ENCODE peak calls at places on chromosomes 2 and 18, in five cellular contexts. X is K562, U is HCT116, Z is HepG2, W is GM12878. A is an unnamed sample.

GRCh38 chr2:203802277-203803045 is 65.1 kb upstream of the CTLA4 start:
- DNase-seq in X (no peak), U (no peak), Z (no peak), W (no peak), A (no peak)

GRCh38 chr2:224163573-224164307 is 124.7 kb upstream of the SERPINE2 start:
- DNase-seq in X (no peak), U (no peak), Z (no peak), W (no peak), A (peak; percentile 4)

GRCh38 chr2:127025357-127026062 is 81.4 kb downstream of the BIN1 start:
- DNase-seq in X (peak; percentile 20), U (no peak), Z (no peak), W (no peak), A (no peak)

GRCh38 chr2:189298481-189298880 is 118.9 kb upstream of the COL5A2 start:
- DNase-seq in X (no peak), U (no peak), Z (no peak), W (no peak), A (no peak)

GRCh38 chr2:224870341-224870740 is 154.2 kb upstream of the CCDC195 start:
- DNase-seq in X (no peak), U (no peak), Z (no peak), W (no peak), A (no peak)

GRCh38 chr2:152635635-152636298 is 81.5 kb downstream of the PRPF40A start:
- DNase-seq in X (peak; percentile 73), U (peak; percentile 34), Z (peak; percentile 76), W (no peak), A (peak; percentile 36)

GRCh38 chr18:48326901-48327675 is 82.1 kb downstream of the ZBTB7C start:
- DNase-seq in X (no peak), U (no peak), Z (no peak), W (no peak), A (no peak)

GRCh38 chr2:132974477-132975050 is 304.6 kb upstream of the LYPD1 start:
- DNase-seq in X (no peak), U (no peak), Z (no peak), W (no peak), A (no peak)

GRCh38 chr2:162343824-162344616 is at the start of gene GCA:
- DNase-seq in X (peak; percentile 41), U (peak; percentile 93), Z (peak; percentile 97), W (peak; percentile 93), A (peak; percentile 95)

GRCh38 chr18:55189972-55190371 is 230.7 kb upstream of the CCDC68 start:
- DNase-seq in X (peak; percentile 6), U (no peak), Z (no peak), W (no peak), A (no peak)

GRCh38 chr2:109218087-109218791 is 89.2 kb downstream of the SH3RF3 start:
- DNase-seq in X (no peak), U (no peak), Z (peak; percentile 78), W (peak; percentile 81), A (no peak)

GRCh38 chr2:220034356-220035121 is 407.1 kb downstream of the SLC4A3 start:
- DNase-seq in X (no peak), U (no peak), Z (no peak), W (no peak), A (no peak)

GRCh38 chr2:224369028-224369632 is 32.8 kb downstream of the FAM124B start:
- DNase-seq in X (peak; percentile 22), U (peak; percentile 37), Z (peak; percentile 45), W (no peak), A (no peak)

GRCh38 chr2:33859791-33860461 is 260.8 kb upstream of the FAM98A start:
- DNase-seq in X (no peak), U (no peak), Z (no peak), W (no peak), A (no peak)

GRCh38 chr2:240585681-240586197 is 795 bp upstream of the CAPN10 start:
- DNase-seq in X (no peak), U (no peak), Z (no peak), W (no peak), A (no peak)

GRCh38 chr18:47585914-47586313 is 334.5 kb upstream of the SKOR2 start:
- DNase-seq in X (no peak), U (no peak), Z (no peak), W (no peak), A (no peak)

GRCh38 chr2:9740382-9741040 is 102.8 kb upstream of the TAF1B start:
- DNase-seq in X (no peak), U (no peak), Z (no peak), W (no peak), A (no peak)

GRCh38 chr18:53997064-53997463 is 227.4 kb downstream of the MBD2 start:
- DNase-seq in X (no peak), U (no peak), Z (no peak), W (no peak), A (no peak)

GRCh38 chr18:46917808-46918600 is 602 bp downstream of the KATNAL2 start:
- DNase-seq in X (peak; percentile 71), U (no peak), Z (no peak), W (no peak), A (peak; percentile 57)

GRCh38 chr2:21715865-21716264 is 592.1 kb downstream of the TDRD15 start:
- DNase-seq in X (no peak), U (no peak), Z (no peak), W (no peak), A (no peak)

GRCh38 chr18:2978626-2979025 is 34.3 kb downstream of the LPIN2 start:
- DNase-seq in X (no peak), U (no peak), Z (no peak), W (no peak), A (no peak)

GRCh38 chr2:38113999-38114708 is 38.2 kb upstream of the CYP1B1 start:
- DNase-seq in X (no peak), U (no peak), Z (no peak), W (no peak), A (no peak)

GRCh38 chr18:58152216-58152615 is 108.2 kb downstream of the NEDD4L start:
- DNase-seq in X (no peak), U (no peak), Z (no peak), W (no peak), A (no peak)

GRCh38 chr2:47720036-47720435 is 62.9 kb upstream of the MSH6 start:
- DNase-seq in X (no peak), U (no peak), Z (no peak), W (peak; percentile 40), A (no peak)

GRCh38 chr2:13537771-13538349 is 821.1 kb downstream of the TRIB2 start:
- DNase-seq in X (no peak), U (no peak), Z (peak; percentile 42), W (no peak), A (no peak)

GRCh38 chr2:104923665-104924064 is 69.8 kb downstream of the POU3F3 start:
- DNase-seq in X (no peak), U (no peak), Z (no peak), W (no peak), A (no peak)

DNA sequence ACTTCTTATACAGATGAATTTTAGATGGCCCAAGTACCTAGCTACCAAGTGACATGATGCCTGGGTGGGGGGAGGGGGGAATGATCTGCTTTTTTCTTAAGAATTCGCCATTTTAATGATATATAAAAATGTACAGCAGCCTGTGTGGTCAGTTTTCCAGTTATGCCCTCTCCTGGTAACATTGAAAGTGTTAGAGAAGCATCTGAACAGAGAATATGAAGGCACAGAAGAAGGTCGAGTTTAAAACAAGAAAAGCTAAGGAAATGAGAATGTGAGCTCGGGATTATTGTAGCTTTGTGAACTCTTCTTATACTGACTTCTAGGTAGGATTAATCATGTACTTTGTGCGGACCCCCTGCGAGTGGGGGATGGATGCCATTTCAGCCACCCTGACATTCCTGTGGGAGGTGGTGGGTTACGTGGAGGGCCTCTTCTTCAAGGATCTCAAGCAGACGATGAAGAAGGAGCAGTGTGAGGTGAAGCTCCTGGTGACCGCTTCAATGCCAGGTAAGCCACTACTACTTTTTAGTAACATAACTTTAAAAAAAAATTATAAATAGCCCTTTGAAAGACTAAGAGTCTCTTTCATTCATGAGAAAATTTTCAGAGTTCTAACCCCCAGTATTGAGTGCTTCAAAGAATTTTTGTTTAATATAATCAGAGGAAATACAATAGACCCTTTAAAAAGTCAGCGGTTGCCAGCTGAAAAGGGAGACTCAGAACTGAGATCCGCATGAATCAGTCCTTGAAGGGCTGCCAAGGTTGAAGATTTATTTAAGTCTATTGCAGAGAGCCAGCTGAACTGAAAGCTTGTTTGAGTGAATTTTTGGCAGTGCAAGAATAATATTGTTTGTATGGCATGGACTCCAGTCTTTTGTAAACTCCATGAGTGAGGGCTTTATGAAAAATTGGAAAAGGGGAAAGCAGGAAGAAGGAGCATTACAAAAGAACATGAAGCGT is 68.7 kb upstream of the RPE start:
- DNase-seq in X (no peak), U (no peak), Z (no peak), W (no peak), A (no peak)
- TF ChIP-seq SRF in X (no peak), U (no peak), Z (no peak), W (no peak), A (no peak)

GRCh38 chr2:26298638-26299393 is 47.1 kb upstream of the SELENOI start:
- DNase-seq in X (no peak), U (no peak), Z (peak; percentile 27), W (peak; percentile 9), A (no peak)

GRCh38 chr2:26305575-26305974 is 40.4 kb upstream of the SELENOI start:
- DNase-seq in X (no peak), U (no peak), Z (no peak), W (no peak), A (no peak)

GRCh38 chr2:26300234-26300641 is 45.7 kb upstream of the SELENOI start:
- DNase-seq in X (no peak), U (no peak), Z (no peak), W (no peak), A (no peak)

GRCh38 chr2:26299488-26300092 is 46.4 kb upstream of the SELENOI start:
- DNase-seq in X (no peak), U (no peak), Z (peak; percentile 23), W (peak; percentile 12), A (peak; percentile 58)

GRCh38 chr2:26302846-26303245 is 43.1 kb upstream of the SELENOI start:
- DNase-seq in X (no peak), U (no peak), Z (no peak), W (no peak), A (no peak)
- TF ChIP-seq SRF in X (no peak), U (no peak), Z (no peak), W (no peak), A (no peak)

GRCh38 chr18:50866765-50867164 is 12.2 kb upstream of the ME2 start:
- DNase-seq in X (no peak), U (no peak), Z (no peak), W (no peak), A (no peak)

GRCh38 chr18:50875966-50876536 is 2.9 kb upstream of the ME2 start:
- DNase-seq in X (no peak), U (no peak), Z (no peak), W (no peak), A (no peak)

GRCh38 chr18:50869150-50869549 is 9.8 kb upstream of the ME2 start:
- DNase-seq in X (no peak), U (no peak), Z (no peak), W (no peak), A (no peak)

GRCh38 chr18:50871846-50872245 is 7.1 kb upstream of the ME2 start:
- DNase-seq in X (no peak), U (no peak), Z (no peak), W (no peak), A (no peak)

GRCh38 chr18:50870138-50870845 is 8.6 kb upstream of the ME2 start:
- DNase-seq in X (no peak), U (peak; percentile 83), Z (no peak), W (no peak), A (no peak)
- TF ChIP-seq SRF in X (no peak), U (no peak), Z (no peak), W (no peak), A (no peak)

GRCh38 chr2:44560961-44561360 is 199.2 kb downstream of the CAMKMT start:
- DNase-seq in X (no peak), U (no peak), Z (no peak), W (no peak), A (no peak)
- TF ChIP-seq SRF in X (no peak), U (no peak), Z (no peak), W (no peak), A (no peak)

A was measured in H1.